ENCODE peak calls at places on chromosome 1, in five cellular contexts. Q is NCI-H69; H is fibroblast of lung; S is stimulated activated naive CD8-positive, alpha-beta T cell treated with anti-CD3 and anti-CD28 coated beads, Interleukin-15, amount 100 ng/mL, for 72 hours; Y is GM12865. D is an unnamed sample.

GRCh38 chr1:180274221-180274620 is 44.2 kb downstream of the LHX4 start:
- DNase-seq in Q (no peak), H (no peak), S (no peak), Y (no peak), D (no peak)

GRCh38 chr1:17215545-17215890 is 10.6 kb downstream of the PADI1 start:
- DNase-seq in Q (no peak), H (no peak), S (no peak), Y (no peak), D (no peak)

GRCh38 chr1:202571719-202572339 is 138.4 kb downstream of the SYT2 start:
- DNase-seq in Q (peak), H (peak), S (no peak), Y (peak), D (no peak)

GRCh38 chr1:232805269-232806070 is at the start of gene MAP10:
- DNase-seq in Q (peak), H (peak), S (peak), Y (peak), D (peak)

GRCh38 chr1:17755120-17755519 is at the start of gene ACTL8:
- DNase-seq in Q (peak), H (no peak), S (no peak), Y (peak), D (no peak)

GRCh38 chr1:7592120-7592798 is 178.8 kb upstream of the VAMP3 start:
- DNase-seq in Q (no peak), H (no peak), S (no peak), Y (no peak), D (no peak)

GRCh38 chr1:230915079-230915478 is 46.8 kb upstream of the C1orf198 start:
- DNase-seq in Q (no peak), H (no peak), S (no peak), Y (no peak), D (no peak)

GRCh38 chr1:171754381-171754705 is 12.5 kb upstream of the VAMP4 start:
- DNase-seq in Q (no peak), H (peak), S (no peak), Y (no peak), D (no peak)

D was measured in GM06990.